ENCODE peak calls at places on chromosomes 6 and 20, in seven cellular contexts. K is fibroblast of villous mesenchyme; G is OCI-LY7; O is activated T-cell treated with anti-CD3 and anti-CD28 coated beads, Interleukin-2, amount 50 U/mL, for 48 hours; Y is T-helper 1 cell; Z is kidney tubule cell; V is A549. M is an unnamed sample.

GRCh38 chr6:48098923-48099322 is 12.1 kb downstream of the PTCHD4 start:
- DNase-seq in G (no peak), Z (no peak), O (no peak), K (no peak), V (no peak), Y (no peak), M (no peak)

GRCh38 chr6:101531538-101531937 is 138.0 kb downstream of the GRIK2 start:
- DNase-seq in Y (no peak), K (no peak), O (no peak), Z (no peak), V (no peak), G (no peak), M (no peak)

GRCh38 chr6:101001012-101001411 is 119.9 kb upstream of the ASCC3 start:
- DNase-seq in V (no peak), Z (no peak), O (no peak), K (peak; percentile 43), G (peak; percentile 57), Y (no peak), M (no peak)

GRCh38 chr6:12065321-12066140 is 53.4 kb downstream of the HIVEP1 start:
- DNase-seq in Z (no peak), K (no peak), G (peak; percentile 23), O (no peak), V (no peak), Y (no peak), M (no peak)

GRCh38 chr6:52733172-52733571 is 30.1 kb downstream of the GSTA2 start:
- DNase-seq in K (no peak), V (no peak), G (no peak), O (no peak), Y (no peak), Z (no peak), M (no peak)

GRCh38 chr6:73854998-73855718 is 159.2 kb downstream of the CD109 start:
- DNase-seq in V (peak; percentile 58), G (peak; percentile 58), Z (peak; percentile 61), K (peak; percentile 89), O (no peak), Y (no peak), M (peak; percentile 58)

GRCh38 chr6:98835149-98836024 is 1.0 kb downstream of the POU3F2 start:
- DNase-seq in Z (no peak), G (no peak), K (no peak), Y (no peak), O (no peak), V (peak; percentile 9), M (no peak)

GRCh38 chr6:135002229-135002844 is 52.3 kb downstream of the HBS1L start:
- DNase-seq in G (peak; percentile 38), O (no peak), Y (no peak), V (peak; percentile 5), Z (peak; percentile 21), K (peak; percentile 29), M (peak; percentile 38)

GRCh38 chr20:34675561-34675960 is 1.3 kb downstream of the PIGU start:
- DNase-seq in Y (no peak), Z (no peak), O (no peak), G (no peak), V (no peak), K (no peak), M (no peak)

GRCh38 chr6:109024784-109025183 is 69.9 kb downstream of the SESN1 start:
- DNase-seq in Z (no peak), V (no peak), G (no peak), Y (no peak), K (peak; percentile 12), O (no peak), M (no peak)

GRCh38 chr6:90024633-90025032 is 130.4 kb downstream of the GJA10 start:
- DNase-seq in O (no peak), Y (no peak), K (no peak), Z (no peak), G (no peak), V (no peak), M (no peak)

GRCh38 chr20:51462566-51463276 is 79.8 kb downstream of the NFATC2 start:
- DNase-seq in Z (no peak), V (no peak), O (no peak), G (no peak), K (peak; percentile 56), Y (no peak), M (no peak)

GRCh38 chr20:47370850-47371782 is 14.6 kb upstream of the ZMYND8 start:
- DNase-seq in Y (no peak), G (no peak), K (no peak), Z (peak; percentile 38), V (peak; percentile 43), O (no peak), M (no peak)

GRCh38 chr6:38283734-38284362 is 355.9 kb downstream of the BTBD9 start:
- DNase-seq in K (no peak), Z (peak; percentile 94), V (no peak), Y (no peak), G (no peak), O (no peak), M (peak; percentile 35)

GRCh38 chr20:31515072-31515774 is 981 bp downstream of the HM13 start:
- DNase-seq in V (no peak), G (no peak), O (no peak), K (no peak), Z (no peak), Y (no peak), M (no peak)

GRCh38 chr20:24001901-24002405 is 13.4 kb upstream of the GGTLC1 start:
- DNase-seq in V (no peak), Y (no peak), K (no peak), Z (no peak), O (no peak), G (peak; percentile 58), M (no peak)

GRCh38 chr20:63057133-63058117 is 50.7 kb upstream of the BHLHE23 start:
- DNase-seq in Z (no peak), K (no peak), G (no peak), V (no peak), Y (no peak), O (no peak), M (no peak)

GRCh38 chr6:13508711-13509705 is 21.6 kb upstream of the GFOD1 start:
- DNase-seq in Z (no peak), Y (no peak), K (no peak), G (no peak), V (no peak), O (no peak), M (no peak)

M was measured in ACHN.